ENCODE peak calls at places on chromosomes 6 and 20, in four cellular contexts. One of them, this sample, is unnamed.

GRCh38 chr20:57774951-57775350 is 65.1 kb upstream of the PMEPA1 start:
- DNase-seq in HL-60: no peak
- DNase-seq in GM12878: no peak
- DNase-seq in K562: no peak
- DNase-seq in this sample: no peak

GRCh38 chr6:155424201-155424600 is 31.4 kb downstream of the NOX3 start:
- DNase-seq in HL-60: no peak
- DNase-seq in GM12878: no peak
- DNase-seq in K562: no peak
- DNase-seq in this sample: no peak

GRCh38 chr20:63835031-63835858 is 4.2 kb upstream of the ZBTB46 start:
- DNase-seq in HL-60: no peak
- DNase-seq in GM12878: no peak
- DNase-seq in K562: peak; percentile 86
- DNase-seq in this sample: peak; percentile 74

GRCh38 chr20:15396900-15397299 is 1059.5 kb upstream of the FLRT3 start:
- DNase-seq in HL-60: no peak
- DNase-seq in GM12878: no peak
- DNase-seq in K562: no peak
- DNase-seq in this sample: no peak

GRCh38 chr20:33005132-33005566 is 916 bp upstream of the SUN5 start:
- DNase-seq in HL-60: peak; percentile 59
- DNase-seq in GM12878: no peak
- DNase-seq in K562: peak; percentile 53
- DNase-seq in this sample: no peak

GRCh38 chr6:75023634-75024033 is 182.2 kb downstream of the COL12A1 start:
- DNase-seq in HL-60: no peak
- DNase-seq in GM12878: no peak
- DNase-seq in K562: no peak
- DNase-seq in this sample: no peak

GRCh38 chr20:9392892-9393857 is 121.2 kb upstream of the LAMP5 start:
- DNase-seq in HL-60: peak; percentile 50
- DNase-seq in GM12878: no peak
- DNase-seq in K562: peak; percentile 39
- DNase-seq in this sample: no peak

GRCh38 chr6:43467752-43468151 is 9.6 kb upstream of the TJAP1 start:
- DNase-seq in HL-60: no peak
- DNase-seq in GM12878: no peak
- DNase-seq in K562: no peak
- DNase-seq in this sample: no peak

GRCh38 chr6:100657678-100658330 is 193.1 kb upstream of the SIM1 start:
- DNase-seq in HL-60: no peak
- DNase-seq in GM12878: no peak
- DNase-seq in K562: peak; percentile 6
- DNase-seq in this sample: no peak

GRCh38 chr6:161066511-161066910 is 74.9 kb downstream of the MAP3K4 start:
- DNase-seq in HL-60: no peak
- DNase-seq in GM12878: no peak
- DNase-seq in K562: no peak
- DNase-seq in this sample: no peak

GRCh38 chr20:61756966-61757677 is 308.6 kb downstream of the TAF4 start:
- DNase-seq in HL-60: no peak
- DNase-seq in GM12878: no peak
- DNase-seq in K562: no peak
- DNase-seq in this sample: no peak

GRCh38 chr20:43824699-43825402 is 89.8 kb upstream of the TOX2 start:
- DNase-seq in HL-60: no peak
- DNase-seq in GM12878: peak; percentile 51
- DNase-seq in K562: peak; percentile 13
- DNase-seq in this sample: no peak

GRCh38 chr6:91782789-91783188 is 1195.9 kb upstream of the MAP3K7 start:
- DNase-seq in HL-60: no peak
- DNase-seq in GM12878: no peak
- DNase-seq in K562: no peak
- DNase-seq in this sample: no peak

GRCh38 chr20:40689100-40689942 is at the start of gene MAFB:
- DNase-seq in HL-60: peak; percentile 34
- DNase-seq in GM12878: no peak
- DNase-seq in K562: peak; percentile 37
- DNase-seq in this sample: peak; percentile 58

GRCh38 chr6:32943864-32944263 is 3.0 kb upstream of the HLA-DMB start:
- DNase-seq in HL-60: no peak
- DNase-seq in GM12878: no peak
- DNase-seq in K562: no peak
- DNase-seq in this sample: no peak

GRCh38 chr20:37223053-37223452 is 38.6 kb downstream of the GHRH start:
- DNase-seq in HL-60: peak; percentile 84
- DNase-seq in GM12878: no peak
- DNase-seq in K562: peak; percentile 33
- DNase-seq in this sample: no peak

GRCh38 chr6:7224726-7225125 is 88.3 kb downstream of the SSR1 start:
- DNase-seq in HL-60: peak; percentile 22
- DNase-seq in GM12878: no peak
- DNase-seq in K562: no peak
- DNase-seq in this sample: no peak
- TF ChIP-seq POLR2AphosphoS5 in HL-60: no peak
- TF ChIP-seq POLR2AphosphoS5 in GM12878: no peak
- TF ChIP-seq POLR2AphosphoS5 in K562: no peak
- TF ChIP-seq POLR2AphosphoS5 in this sample: no peak

DNA sequence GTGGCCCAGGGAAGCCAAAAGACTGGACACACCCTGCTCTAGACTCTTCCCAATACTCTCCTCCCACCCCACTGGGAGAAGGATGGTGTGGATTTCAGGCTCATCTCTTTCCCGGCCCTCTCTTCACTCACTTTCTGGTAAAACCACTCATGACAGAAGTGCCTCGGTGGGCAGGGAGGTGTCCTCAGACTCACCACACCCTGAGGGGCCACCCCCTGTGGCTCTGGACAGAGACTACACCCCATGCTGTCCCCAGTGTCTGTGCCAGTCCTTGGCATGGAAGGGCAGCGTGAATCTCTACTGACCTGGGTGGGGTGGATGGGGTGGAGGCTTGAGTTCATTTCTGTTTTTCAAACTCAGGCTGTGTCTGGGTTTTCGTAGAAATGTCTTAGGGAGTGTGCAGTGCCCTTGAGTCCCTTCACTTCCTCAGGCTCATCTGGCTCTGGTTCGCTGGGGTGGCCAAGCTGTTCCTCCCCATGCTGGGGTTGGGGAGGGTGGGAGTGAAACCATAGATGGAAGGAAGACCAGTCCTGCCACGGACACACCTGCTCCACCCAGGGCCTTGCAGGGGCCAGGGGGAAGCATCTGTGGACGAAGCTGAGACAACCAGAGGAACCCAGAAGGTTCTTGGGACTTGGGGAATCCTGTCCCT is 59.1 kb downstream of the EZR start:
- DNase-seq in HL-60: no peak
- DNase-seq in GM12878: no peak
- DNase-seq in K562: no peak
- DNase-seq in this sample: no peak
- TF ChIP-seq SPI1 in HL-60: no peak
- TF ChIP-seq SPI1 in GM12878: no peak
- TF ChIP-seq SPI1 in K562: no peak
- TF ChIP-seq SPI1 in this sample: no peak

DNA sequence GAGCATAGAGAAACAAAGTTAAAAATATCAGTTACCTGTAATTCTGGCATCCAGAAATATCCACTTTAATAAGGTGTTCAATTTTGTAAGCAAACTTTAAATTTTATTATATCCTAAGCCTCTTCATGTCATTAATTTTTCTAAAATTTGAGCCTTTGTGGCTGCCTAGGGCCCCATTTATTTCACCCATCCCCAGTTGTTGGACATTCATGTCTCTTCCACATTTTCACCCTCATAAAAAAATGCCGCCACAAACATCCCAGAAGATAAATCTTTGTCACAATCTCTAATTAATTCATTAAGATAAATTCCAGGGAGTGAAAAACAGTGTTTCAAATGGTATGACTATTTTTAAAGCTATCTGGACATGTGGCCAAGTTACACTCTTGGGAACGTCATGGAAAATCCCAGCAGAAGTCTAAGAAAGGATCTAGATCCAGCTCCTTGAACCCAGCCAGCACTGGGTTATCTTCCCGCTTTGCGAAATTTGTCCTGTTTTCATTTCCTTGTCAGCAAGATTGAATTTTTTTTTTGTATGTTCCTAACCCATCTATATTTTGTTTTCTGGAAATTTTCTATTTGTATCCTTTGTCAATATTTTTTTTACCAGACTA is 97.2 kb downstream of the TMEM242 start:
- DNase-seq in HL-60: no peak
- DNase-seq in GM12878: no peak
- DNase-seq in K562: no peak
- DNase-seq in this sample: no peak
- TF ChIP-seq POLR2AphosphoS5 in HL-60: no peak
- TF ChIP-seq POLR2AphosphoS5 in GM12878: no peak
- TF ChIP-seq POLR2AphosphoS5 in K562: no peak
- TF ChIP-seq POLR2AphosphoS5 in this sample: no peak

DNA sequence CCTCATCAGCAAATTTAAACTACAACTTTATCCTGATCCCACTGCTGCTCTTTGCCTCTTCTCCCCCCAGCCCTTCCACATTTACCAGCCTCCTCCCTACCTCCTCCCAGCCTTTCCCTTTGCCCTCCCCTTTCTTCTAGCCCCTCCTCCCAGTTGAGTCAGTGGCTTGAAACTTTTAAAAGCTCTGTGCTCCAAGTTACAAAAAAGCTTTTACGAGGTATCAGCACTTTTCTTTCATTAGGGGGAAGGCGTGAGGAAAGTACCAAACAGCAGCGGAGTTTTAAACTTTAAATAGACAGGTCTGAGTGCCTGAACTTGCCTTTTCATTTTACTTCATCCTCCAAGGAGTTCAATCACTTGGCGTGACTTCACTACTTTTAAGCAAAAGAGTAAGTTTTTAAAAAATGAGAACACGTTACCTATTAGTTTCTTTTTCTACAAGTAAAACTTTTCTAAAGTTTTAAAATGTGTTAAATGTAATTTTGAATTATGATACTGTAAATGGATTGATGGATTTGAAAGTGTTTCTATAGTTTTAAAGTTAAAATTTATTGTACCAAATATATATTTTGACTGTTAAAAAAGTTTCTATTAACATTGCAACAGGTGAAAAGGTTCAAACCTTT is at the start of gene GJA1:
- DNase-seq in HL-60: no peak
- DNase-seq in GM12878: no peak
- DNase-seq in K562: no peak
- DNase-seq in this sample: no peak
- TF ChIP-seq SPI1 in HL-60: no peak
- TF ChIP-seq SPI1 in GM12878: no peak
- TF ChIP-seq SPI1 in K562: no peak
- TF ChIP-seq SPI1 in this sample: no peak

GRCh38 chr6:105372862-105373182 is 30.1 kb downstream of the PREP start:
- DNase-seq in HL-60: no peak
- DNase-seq in GM12878: no peak
- DNase-seq in K562: no peak
- DNase-seq in this sample: no peak
- TF ChIP-seq POLR2AphosphoS5 in HL-60: no peak
- TF ChIP-seq POLR2AphosphoS5 in GM12878: no peak
- TF ChIP-seq POLR2AphosphoS5 in K562: no peak
- TF ChIP-seq POLR2AphosphoS5 in this sample: no peak

GRCh38 chr20:35884541-35884865 is 69.8 kb downstream of the SCAND1 start:
- DNase-seq in HL-60: no peak
- DNase-seq in GM12878: no peak
- DNase-seq in K562: no peak
- DNase-seq in this sample: no peak

GRCh38 chr20:35881676-35882075 is 72.6 kb downstream of the SCAND1 start:
- DNase-seq in HL-60: no peak
- DNase-seq in GM12878: no peak
- DNase-seq in K562: no peak
- DNase-seq in this sample: no peak

GRCh38 chr20:35885212-35885611 is 69.1 kb downstream of the SCAND1 start:
- DNase-seq in HL-60: no peak
- DNase-seq in GM12878: no peak
- DNase-seq in K562: no peak
- DNase-seq in this sample: no peak

GRCh38 chr20:35883341-35883777 is 70.9 kb downstream of the SCAND1 start:
- DNase-seq in HL-60: no peak
- DNase-seq in GM12878: no peak
- DNase-seq in K562: no peak
- DNase-seq in this sample: no peak

GRCh38 chr20:35883778-35884540 is 70.3 kb downstream of the SCAND1 start:
- DNase-seq in HL-60: peak; percentile 74
- DNase-seq in GM12878: no peak
- DNase-seq in K562: peak; percentile 64
- DNase-seq in this sample: no peak
- TF ChIP-seq SPI1 in HL-60: no peak
- TF ChIP-seq SPI1 in GM12878: no peak
- TF ChIP-seq SPI1 in K562: no peak
- TF ChIP-seq SPI1 in this sample: no peak